ENCODE peak calls at places on chromosomes 3 and 15, in nine cellular contexts. P is HT1080; Z is anterior cingulate cortex; V is iPS-NIHi11; K is activated CD4-positive, alpha-beta T cell treated with anti-CD3 and anti-CD28 coated beads, Interleukin-2, amount 10 ng/mL, durations not matched to agents 7 days and 5 days; F is MCF 10A; E is dorsolateral prefrontal cortex; M is H4; A is NCI-H1105. W is an unnamed sample.

GRCh38 chr15:39631357-39631756 is 50.5 kb downstream of the THBS1 start:
- DNase-seq in M (no peak), Z (no peak), F (peak), K (no peak), P (peak), V (no peak), A (no peak), E (no peak), W (peak)

GRCh38 chr15:75578206-75578947 is 738 bp downstream of the PTPN9 start:
- DNase-seq in K (peak), F (peak), M (no peak), P (no peak), E (no peak), A (peak), Z (peak), V (peak), W (peak)

GRCh38 chr3:114554716-114555115 is 260.9 kb downstream of the TIGIT start:
- DNase-seq in M (no peak), K (no peak), V (no peak), E (no peak), A (no peak), P (peak), F (peak), Z (no peak), W (no peak)

GRCh38 chr3:23611737-23612295 is 193.9 kb upstream of the UBE2E1 start:
- DNase-seq in M (no peak), Z (peak), E (peak), F (no peak), P (no peak), K (no peak), V (no peak), A (no peak), W (peak)

GRCh38 chr3:152317956-152318355 is 49.2 kb downstream of the MBNL1 start:
- DNase-seq in A (no peak), K (no peak), Z (no peak), V (no peak), E (no peak), F (no peak), M (no peak), P (peak), W (peak)

GRCh38 chr3:164533275-164533674 is 545.0 kb downstream of the SI start:
- DNase-seq in K (no peak), P (no peak), M (no peak), A (peak), V (no peak), F (no peak), Z (no peak), E (no peak), W (no peak)

GRCh38 chr15:78177447-78177873 is 28.3 kb downstream of the IDH3A start:
- DNase-seq in K (peak), P (peak), F (peak), A (no peak), M (no peak), V (peak), E (no peak), Z (no peak), W (peak)

GRCh38 chr3:45503904-45504651 is 90.5 kb upstream of the LIMD1 start:
- DNase-seq in P (no peak), V (no peak), Z (no peak), F (no peak), M (no peak), K (no peak), A (no peak), E (no peak), W (no peak)

GRCh38 chr3:37905987-37906674 is 44.5 kb downstream of the CTDSPL start:
- DNase-seq in Z (peak), M (no peak), P (peak), E (no peak), F (no peak), V (no peak), K (no peak), A (no peak), W (peak)

GRCh38 chr15:32851619-32852416 is 134.0 kb downstream of the GREM1 start:
- DNase-seq in E (no peak), K (no peak), F (peak), P (peak), M (no peak), Z (no peak), A (no peak), V (no peak), W (peak)

GRCh38 chr15:42226648-42227047 is 18.5 kb upstream of the VPS39 start:
- DNase-seq in M (no peak), E (no peak), V (no peak), F (no peak), A (no peak), Z (no peak), P (no peak), K (no peak), W (no peak)

GRCh38 chr3:7733933-7734332 is 767.7 kb upstream of the LMCD1 start:
- DNase-seq in V (no peak), M (no peak), Z (no peak), P (no peak), K (no peak), A (no peak), F (no peak), E (no peak), W (no peak)

GRCh38 chr3:39413691-39414420 is 7.3 kb downstream of the RPSA start:
- DNase-seq in K (no peak), Z (no peak), P (no peak), A (no peak), V (no peak), F (no peak), E (no peak), M (no peak), W (no peak)

GRCh38 chr15:47794266-47794914 is 77.1 kb downstream of the SEMA6D start:
- DNase-seq in M (no peak), P (peak), E (no peak), F (peak), Z (no peak), A (no peak), K (no peak), V (no peak), W (peak)

GRCh38 chr3:141789281-141789680 is 26.1 kb downstream of the GRK7 start:
- DNase-seq in F (peak), M (no peak), Z (no peak), P (peak), A (no peak), E (no peak), V (peak), K (no peak), W (peak)

GRCh38 chr15:86337071-86337470 is 257.4 kb downstream of the AGBL1 start:
- DNase-seq in A (no peak), M (no peak), Z (no peak), F (peak), V (no peak), E (no peak), P (no peak), K (no peak), W (no peak)

GRCh38 chr3:89571707-89572106 is 464.3 kb downstream of the EPHA3 start:
- DNase-seq in E (peak), Z (no peak), K (no peak), F (no peak), M (no peak), P (no peak), V (no peak), A (no peak), W (no peak)

GRCh38 chr3:117322866-117323265 is 613.3 kb downstream of the TUSC7 start:
- DNase-seq in A (no peak), F (peak), V (peak), P (peak), E (no peak), M (no peak), Z (no peak), K (no peak), W (peak)

GRCh38 chr15:65083262-65083701 is 6.7 kb downstream of the KBTBD13 start:
- DNase-seq in K (no peak), M (peak), F (no peak), V (no peak), E (no peak), A (no peak), P (no peak), Z (no peak), W (peak)

GRCh38 chr3:84666468-84666867 is 292.3 kb upstream of the CADM2 start:
- DNase-seq in V (no peak), F (no peak), A (no peak), K (no peak), E (no peak), P (peak), M (no peak), Z (no peak), W (no peak)

GRCh38 chr3:172561894-172562664 is 38.8 kb upstream of the TNFSF10 start:
- DNase-seq in Z (no peak), P (no peak), V (no peak), E (no peak), A (no peak), K (no peak), F (peak), M (no peak), W (no peak)

GRCh38 chr3:150783334-150783733 is 20.4 kb upstream of the SIAH2 start:
- DNase-seq in K (no peak), P (no peak), M (no peak), F (no peak), V (no peak), E (no peak), A (no peak), Z (no peak), W (no peak)

GRCh38 chr3:197599089-197599765 is 43.5 kb upstream of the BDH1 start:
- DNase-seq in M (peak), F (peak), Z (no peak), K (peak), V (peak), P (peak), E (peak), A (no peak), W (peak)

GRCh38 chr15:57527382-57528091 is 64.2 kb upstream of the MYZAP start:
- DNase-seq in M (peak), Z (peak), F (peak), K (peak), A (peak), V (peak), P (peak), E (no peak), W (peak)

GRCh38 chr3:57577786-57578185 is 19.4 kb downstream of the ARF4 start:
- DNase-seq in Z (no peak), M (no peak), V (no peak), K (no peak), F (no peak), A (no peak), P (no peak), E (no peak), W (no peak)

GRCh38 chr3:53806182-53807116 is 39.8 kb downstream of the CHDH start:
- DNase-seq in K (no peak), A (no peak), E (peak), P (peak), V (no peak), Z (peak), M (no peak), F (no peak), W (peak)

GRCh38 chr3:134516905-134517304 is 31.0 kb downstream of the CEP63 start:
- DNase-seq in V (no peak), E (no peak), F (no peak), Z (no peak), K (no peak), A (no peak), M (no peak), P (no peak), W (no peak)

GRCh38 chr3:188309437-188310269 is 155.7 kb downstream of the LPP start:
- DNase-seq in E (no peak), F (no peak), Z (no peak), A (no peak), V (no peak), M (no peak), P (no peak), K (peak), W (no peak)

GRCh38 chr15:70190296-70190695 is 92.6 kb upstream of the TLE3 start:
- DNase-seq in K (no peak), M (no peak), P (no peak), V (no peak), E (no peak), A (no peak), F (no peak), Z (no peak), W (no peak)

GRCh38 chr3:109336272-109336957 is 931 bp downstream of the DPPA4 start:
- DNase-seq in P (no peak), E (no peak), Z (no peak), F (no peak), M (no peak), K (peak), A (no peak), V (no peak), W (peak)